ENCODE peak calls at places on chromosomes 6 and 20, in ten cellular contexts. O is tibial nerve; S is transverse colon; K is naive thymus-derived CD4-positive, alpha-beta T cell; Q is ascending aorta; L is bronchial epithelial cell; I is ovary; H is pancreas; J is body of pancreas; W is HL-60. Z is an unnamed sample. For H3K27me3, the result is how much of the 10 kb centered on the place peaks cover.

GRCh38 chr6:18600236-18600635 is 213.1 kb downstream of the RNF144B start:
- DNase-seq in O (no peak), S (no peak), K (no peak), Q (no peak), L (no peak), I (no peak), H (no peak), J (no peak), W (no peak), Z (no peak)

GRCh38 chr6:15945593-15946159 is 183.2 kb upstream of the MYLIP start:
- DNase-seq in O (no peak), S (no peak), K (no peak), Q (no peak), L (peak), I (no peak), H (no peak), J (no peak), W (no peak), Z (no peak)

GRCh38 chr20:44412402-44413144 is 57.1 kb downstream of the HNF4A start:
- DNase-seq in O (no peak), S (no peak), K (no peak), Q (no peak), L (no peak), I (no peak), H (no peak), J (no peak), W (no peak), Z (no peak)

GRCh38 chr6:168387426-168387825 is 53.6 kb upstream of the SMOC2 start:
- DNase-seq in O (no peak), S (no peak), K (no peak), Q (no peak), L (no peak), I (no peak), H (no peak), J (no peak), W (no peak), Z (no peak)

GRCh38 chr6:92122746-92123145 is 1296.6 kb downstream of the EPHA7 start:
- DNase-seq in O (no peak), S (no peak), K (no peak), Q (no peak), L (peak), I (no peak), H (no peak), J (no peak), W (no peak), Z (no peak)

GRCh38 chr6:105259912-105260889 is 80.4 kb upstream of the POPDC3 start:
- DNase-seq in O (no peak), S (no peak), K (no peak), Q (no peak), L (no peak), I (no peak), H (no peak), J (no peak), W (no peak), Z (no peak)

GRCh38 chr20:32252189-32252588 is 25.3 kb upstream of the KIF3B start:
- DNase-seq in O (no peak), S (no peak), K (peak), Q (no peak), L (no peak), I (no peak), H (no peak), J (no peak), W (no peak), Z (no peak)

GRCh38 chr6:13813621-13814175 is 659 bp downstream of the MCUR1 start:
- DNase-seq in O (peak), S (peak), K (no peak), Q (peak), L (peak), I (peak), H (peak), J (peak), W (peak), Z (no peak)

GRCh38 chr6:3138341-3138740 is 19.0 kb downstream of the TUBB2A start:
- DNase-seq in O (no peak), S (no peak), K (no peak), Q (no peak), L (peak), I (no peak), H (no peak), J (no peak), W (no peak), Z (no peak)

GRCh38 chr20:430091-430999 is 22.2 kb downstream of the RBCK1 start:
- DNase-seq in O (no peak), S (no peak), K (no peak), Q (no peak), L (no peak), I (no peak), H (no peak), J (no peak), W (no peak), Z (no peak)

GRCh38 chr20:57610261-57610952 is 9.8 kb downstream of the ZBP1 start:
- DNase-seq in O (no peak), S (peak), K (no peak), Q (no peak), L (no peak), I (no peak), H (no peak), J (no peak), W (no peak), Z (no peak)

GRCh38 chr6:108353853-108354252 is 59.0 kb downstream of the AFG1L start:
- DNase-seq in O (no peak), S (no peak), K (no peak), Q (no peak), L (no peak), I (no peak), H (no peak), J (no peak), W (no peak), Z (no peak)

GRCh38 chr6:134065706-134066105 is 13.3 kb upstream of the SLC2A12 start:
- DNase-seq in O (no peak), S (no peak), K (no peak), Q (no peak), L (peak), I (no peak), H (no peak), J (peak), W (peak), Z (no peak)

GRCh38 chr6:2448826-2449571 is 203.6 kb upstream of the GMDS start:
- DNase-seq in O (peak), S (peak), K (no peak), Q (no peak), L (peak), I (no peak), H (no peak), J (peak), W (peak), Z (peak)

GRCh38 chr6:69456086-69456485 is 340.7 kb downstream of the LMBRD1 start:
- DNase-seq in O (no peak), S (no peak), K (no peak), Q (no peak), L (no peak), I (no peak), H (no peak), J (no peak), W (no peak), Z (no peak)

GRCh38 chr6:117481926-117482239 is 591 bp upstream of the DCBLD1 start:
- DNase-seq in O (no peak), S (no peak), K (no peak), Q (no peak), L (no peak), I (no peak), H (no peak), J (no peak), W (no peak), Z (no peak)

GRCh38 chr6:30005482-30005881 is 55.6 kb upstream of the POLR1H start:
- DNase-seq in O (no peak), S (no peak), K (no peak), Q (no peak), L (no peak), I (no peak), H (no peak), J (no peak), W (no peak), Z (no peak)
- H3K4me3 ChIP-seq in O (no peak), S (no peak), K (no peak), Q (no peak), L (no peak), I (no peak), H (no peak), J (no peak), W (no peak), Z (no peak)

DNA sequence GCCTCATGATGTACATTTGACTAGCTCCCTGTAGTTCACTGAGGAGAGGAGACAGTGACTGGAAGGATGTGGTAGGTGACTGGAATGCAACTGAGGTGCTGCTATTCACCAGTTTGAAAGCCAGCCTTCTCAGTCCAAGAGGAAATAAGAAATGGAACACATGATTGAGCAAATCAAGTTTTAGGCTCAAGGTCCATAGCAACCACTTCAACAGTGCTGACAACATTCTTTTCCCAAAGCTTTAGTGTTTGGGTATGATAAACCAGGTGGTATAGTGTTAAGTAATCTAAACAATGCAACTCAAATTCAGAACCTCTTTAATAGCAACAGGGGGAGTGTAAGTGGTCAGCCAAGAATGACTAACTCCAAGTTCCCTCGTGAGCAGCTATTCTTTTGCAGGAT is 9.2 kb downstream of the ZHX3 start:
- DNase-seq in O (no peak), S (no peak), K (no peak), Q (no peak), L (peak), I (no peak), H (no peak), J (no peak), W (no peak), Z (peak)
- H3K27me3 ChIP-seq in O (under half), S (under half), K (under half), Q (under half), L (under half), I (under half), H (under half), J (under half), W (under half), Z (under half)

GRCh38 chr6:143449082-143449481 is 1.4 kb downstream of the ADAT2 start:
- DNase-seq in O (no peak), S (no peak), K (no peak), Q (no peak), L (no peak), I (no peak), H (no peak), J (no peak), W (no peak), Z (no peak)
- H3K4me3 ChIP-seq in O (no peak), S (peak), K (peak), Q (no peak), L (no peak), I (no peak), H (no peak), J (no peak), W (peak), Z (no peak)

GRCh38 chr6:27757307-27757706 is 154.9 kb downstream of the OR2B2 start:
- DNase-seq in O (no peak), S (peak), K (peak), Q (no peak), L (no peak), I (peak), H (no peak), J (no peak), W (no peak), Z (no peak)
- H3K27me3 ChIP-seq in O (half or more), S (under half), K (under half), Q (under half), L (under half), I (under half), H (under half), J (under half), W (under half), Z (under half)

DNA sequence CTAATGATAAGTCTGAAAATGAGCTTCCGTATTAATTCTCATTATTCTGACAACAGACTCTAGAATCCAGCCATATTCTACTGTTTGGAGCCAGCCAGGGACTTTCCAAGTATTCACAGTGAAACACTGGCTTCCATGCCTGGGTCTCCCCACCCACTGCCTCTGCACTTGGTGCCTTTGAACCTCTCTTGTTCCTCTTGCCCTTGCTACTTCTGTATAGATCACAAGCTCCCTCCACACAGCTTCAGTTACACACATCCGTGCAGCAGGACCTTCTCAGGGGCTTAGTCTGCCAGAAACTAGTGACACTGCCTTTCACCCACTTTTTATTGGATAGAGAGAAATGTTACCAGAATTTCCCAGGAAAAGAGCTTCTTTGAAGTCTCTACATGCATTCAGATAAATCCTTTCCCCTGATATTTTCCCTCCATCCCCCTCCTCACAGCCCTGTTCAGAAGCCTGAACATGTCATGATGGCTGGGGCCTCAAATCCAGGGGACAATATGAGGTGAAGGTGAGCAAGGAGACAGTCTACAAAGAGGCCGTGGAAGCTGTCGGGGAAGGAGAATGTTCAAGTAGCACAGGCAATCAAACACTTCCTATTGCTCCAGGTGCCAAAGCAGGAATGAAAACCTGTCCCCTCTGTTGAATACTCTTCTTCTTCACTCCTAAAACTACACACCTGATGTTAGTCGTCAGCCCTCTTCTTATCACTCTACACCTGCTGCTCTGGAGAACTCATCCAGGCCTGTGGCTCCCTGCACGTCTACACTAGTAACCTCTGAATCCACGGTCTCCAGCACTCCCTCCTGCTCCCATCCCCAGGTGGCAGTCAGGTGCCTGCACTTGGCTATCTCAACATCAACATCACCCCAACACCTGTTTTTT is 20.1 kb upstream of the HLA-DOA start:
- DNase-seq in O (peak), S (peak), K (no peak), Q (no peak), L (peak), I (no peak), H (no peak), J (no peak), W (no peak), Z (no peak)
- H3K4me3 ChIP-seq in O (no peak), S (no peak), K (no peak), Q (no peak), L (no peak), I (no peak), H (no peak), J (no peak), W (no peak), Z (no peak)

GRCh38 chr20:20890751-20891150 is 178.3 kb upstream of the RALGAPA2 start:
- DNase-seq in O (no peak), S (no peak), K (no peak), Q (no peak), L (no peak), I (no peak), H (no peak), J (no peak), W (no peak), Z (no peak)

GRCh38 chr20:20887593-20888272 is 175.3 kb upstream of the RALGAPA2 start:
- DNase-seq in O (no peak), S (no peak), K (no peak), Q (no peak), L (no peak), I (no peak), H (no peak), J (peak), W (no peak), Z (no peak)

GRCh38 chr20:20892328-20892727 is 179.9 kb upstream of the RALGAPA2 start:
- DNase-seq in O (no peak), S (no peak), K (no peak), Q (no peak), L (no peak), I (no peak), H (no peak), J (no peak), W (no peak), Z (no peak)

GRCh38 chr20:20888273-20888656 is 175.8 kb upstream of the RALGAPA2 start:
- DNase-seq in O (no peak), S (no peak), K (no peak), Q (no peak), L (no peak), I (no peak), H (no peak), J (no peak), W (no peak), Z (no peak)
- H3K27me3 ChIP-seq in O (under half), S (under half), K (under half), Q (under half), L (under half), I (under half), H (under half), J (under half), W (under half), Z (under half)

GRCh38 chr6:39104528-39104927 is 10.5 kb downstream of the SAYSD1 start:
- DNase-seq in O (no peak), S (no peak), K (no peak), Q (no peak), L (no peak), I (no peak), H (no peak), J (no peak), W (no peak), Z (no peak)

GRCh38 chr6:39102821-39103136 is 12.2 kb downstream of the SAYSD1 start:
- DNase-seq in O (no peak), S (no peak), K (no peak), Q (no peak), L (no peak), I (no peak), H (no peak), J (no peak), W (no peak), Z (no peak)

GRCh38 chr6:39100358-39100757 is 14.6 kb downstream of the SAYSD1 start:
- DNase-seq in O (no peak), S (no peak), K (no peak), Q (no peak), L (no peak), I (no peak), H (no peak), J (no peak), W (peak), Z (no peak)

GRCh38 chr6:39107034-39107433 is 8.0 kb downstream of the SAYSD1 start:
- DNase-seq in O (no peak), S (no peak), K (no peak), Q (no peak), L (no peak), I (no peak), H (no peak), J (no peak), W (no peak), Z (no peak)

GRCh38 chr6:39102024-39102820 is 12.8 kb downstream of the SAYSD1 start:
- DNase-seq in O (no peak), S (no peak), K (no peak), Q (no peak), L (no peak), I (no peak), H (peak), J (peak), W (no peak), Z (no peak)
- H3K4me3 ChIP-seq in O (no peak), S (no peak), K (no peak), Q (no peak), L (no peak), I (no peak), H (no peak), J (no peak), W (no peak), Z (no peak)

GRCh38 chr20:22568872-22569344 is 15.5 kb downstream of the FOXA2 start:
- DNase-seq in O (no peak), S (peak), K (no peak), Q (no peak), L (no peak), I (no peak), H (peak), J (peak), W (no peak), Z (no peak)

GRCh38 chr20:22575087-22575721 is 9.2 kb downstream of the FOXA2 start:
- DNase-seq in O (no peak), S (peak), K (no peak), Q (no peak), L (no peak), I (no peak), H (no peak), J (peak), W (no peak), Z (no peak)

GRCh38 chr20:22572491-22572890 is 11.9 kb downstream of the FOXA2 start:
- DNase-seq in O (no peak), S (no peak), K (no peak), Q (no peak), L (no peak), I (no peak), H (no peak), J (no peak), W (no peak), Z (no peak)

GRCh38 chr20:22574545-22575086 is 9.8 kb downstream of the FOXA2 start:
- DNase-seq in O (no peak), S (no peak), K (no peak), Q (no peak), L (no peak), I (no peak), H (peak), J (peak), W (no peak), Z (no peak)

GRCh38 chr20:22572023-22572422 is 12.3 kb downstream of the FOXA2 start:
- DNase-seq in O (no peak), S (no peak), K (no peak), Q (no peak), L (no peak), I (no peak), H (no peak), J (no peak), W (no peak), Z (no peak)
- H3K27me3 ChIP-seq in O (half or more), S (half or more), K (under half), Q (under half), L (under half), I (under half), H (under half), J (under half), W (half or more), Z (half or more)

GRCh38 chr6:139846538-139847321 is 472.3 kb upstream of the CITED2 start:
- DNase-seq in O (no peak), S (peak), K (no peak), Q (no peak), L (no peak), I (no peak), H (no peak), J (no peak), W (peak), Z (no peak)
- H3K4me3 ChIP-seq in O (no peak), S (peak), K (no peak), Q (no peak), L (no peak), I (no peak), H (no peak), J (no peak), W (no peak), Z (no peak)

Z was measured in kidney epithelial cell.